ENCODE peak calls at places on chromosomes 12 and 14, in four cellular contexts. C is H1, V is H9, A is IMR-90. X is an unnamed sample.

GRCh38 chr14:73780391-73780790 is 66.2 kb upstream of the PNMA1 start:
- DNase-seq in A (no peak), V (no peak), C (no peak), X (no peak)

GRCh38 chr12:10750385-10750727 is 27.2 kb upstream of the YBX3 start:
- DNase-seq in A (no peak), C (no peak), V (no peak), X (no peak)

GRCh38 chr12:81340910-81341309 is 263.0 kb downstream of the ACSS3 start:
- DNase-seq in V (no peak), C (no peak), A (no peak), X (no peak)

GRCh38 chr14:92323031-92323915 is at the start of gene SLC24A4:
- DNase-seq in V (peak; percentile 60), C (no peak), A (no peak), X (peak; percentile 31)

GRCh38 chr12:49233842-49234526 is 30.9 kb upstream of the TUBA1C start:
- DNase-seq in C (no peak), V (peak; percentile 67), A (no peak), X (no peak)

GRCh38 chr12:123037791-123038190 is 57.3 kb downstream of the ARL6IP4 start:
- DNase-seq in A (no peak), C (no peak), V (no peak), X (no peak)

GRCh38 chr12:90987101-90987500 is 17.7 kb downstream of the EPYC start:
- DNase-seq in V (no peak), A (no peak), C (no peak), X (no peak)

GRCh38 chr12:120278137-120279069 is 12.9 kb upstream of the PXN start:
- DNase-seq in V (no peak), C (no peak), A (no peak), X (no peak)

GRCh38 chr12:50315803-50316202 is 32.5 kb upstream of the LIMA1 start:
- DNase-seq in V (no peak), A (no peak), C (no peak), X (no peak)

GRCh38 chr14:90727082-90727481 is 89.1 kb downstream of the TTC7B start:
- DNase-seq in A (no peak), V (no peak), C (no peak), X (no peak)

GRCh38 chr12:14934511-14934910 is 3.8 kb downstream of the ERP27 start:
- DNase-seq in A (no peak), C (no peak), V (no peak), X (no peak)

GRCh38 chr14:80637726-80638619 is 303.6 kb downstream of the CEP128 start:
- DNase-seq in V (no peak), C (no peak), A (no peak), X (no peak)

GRCh38 chr12:18752280-18752920 is 14.5 kb downstream of the CAPZA3 start:
- DNase-seq in A (peak; percentile 95), V (peak; percentile 73), C (peak; percentile 7), X (peak; percentile 99)

GRCh38 chr14:69090187-69090789 is 62.6 kb downstream of the DCAF5 start:
- DNase-seq in V (peak; percentile 40), C (no peak), A (peak; percentile 55), X (peak; percentile 61)

GRCh38 chr12:85831327-85831990 is 4.8 kb downstream of the RASSF9 start:
- DNase-seq in V (no peak), A (no peak), C (no peak), X (no peak)

GRCh38 chr14:51821822-51822221 is 38.6 kb upstream of the GNG2 start:
- DNase-seq in C (no peak), V (no peak), A (peak; percentile 77), X (no peak)

GRCh38 chr14:104551851-104552737 is 27.5 kb upstream of the C14orf180 start:
- DNase-seq in V (no peak), A (no peak), C (no peak), X (peak; percentile 3)

GRCh38 chr12:50597200-50598195 is 92.7 kb downstream of the DIP2B start:
- DNase-seq in C (no peak), V (no peak), A (peak; percentile 93), X (peak; percentile 46)

GRCh38 chr14:38384746-38385145 is 128.9 kb upstream of the CLEC14A start:
- DNase-seq in V (no peak), A (peak; percentile 24), C (no peak), X (no peak)

GRCh38 chr14:70714055-70714550 is 72.4 kb downstream of the TTC9 start:
- DNase-seq in V (no peak), A (peak; percentile 63), C (no peak), X (peak; percentile 75)

GRCh38 chr12:57027805-57028153 is 11.4 kb upstream of the TAC3 start:
- DNase-seq in C (no peak), A (no peak), V (no peak), X (peak; percentile 63)

GRCh38 chr12:122040579-122041386 is 19.1 kb downstream of the BCL7A start:
- DNase-seq in C (no peak), V (no peak), A (no peak), X (no peak)

GRCh38 chr12:115914122-115914521 is 363.4 kb downstream of the MED13L start:
- DNase-seq in V (no peak), C (no peak), A (no peak), X (no peak)

GRCh38 chr12:115920395-115921183 is 356.9 kb downstream of the MED13L start:
- DNase-seq in V (no peak), C (no peak), A (peak; percentile 31), X (no peak)

GRCh38 chr12:115918763-115919162 is 358.7 kb downstream of the MED13L start:
- DNase-seq in A (no peak), V (no peak), C (no peak), X (peak; percentile 14)

GRCh38 chr12:115912440-115912839 is 365.1 kb downstream of the MED13L start:
- DNase-seq in C (no peak), A (no peak), V (no peak), X (no peak)

GRCh38 chr12:115916910-115917668 is 360.4 kb downstream of the MED13L start:
- DNase-seq in V (peak; percentile 91), A (no peak), C (peak; percentile 62), X (peak; percentile 60)
- H3K18ac ChIP-seq in V (no peak overlapping the region), A (no peak overlapping the region), C (peak overlapping the region; percentile 62), X (no peak overlapping the region)

DNA sequence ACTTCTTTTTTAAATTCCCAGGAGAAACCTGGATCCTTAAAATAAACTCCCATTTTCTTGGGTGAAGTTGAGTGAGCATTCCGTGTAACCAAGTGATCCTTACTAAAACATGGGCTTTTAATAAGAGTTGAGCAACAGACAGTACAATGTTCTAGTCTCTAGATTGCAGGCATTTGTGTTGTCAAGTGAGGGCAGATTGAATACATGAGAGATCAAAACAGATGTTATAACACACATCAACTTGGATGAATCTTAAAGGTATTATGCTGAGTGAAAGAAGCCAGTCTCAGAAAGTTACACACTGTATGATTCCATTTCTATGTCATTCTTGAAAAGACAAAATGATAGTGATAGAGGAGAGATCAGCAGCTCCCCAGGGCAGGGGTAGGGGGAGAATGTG is 213.9 kb upstream of the CCDC196 start:
- DNase-seq in A (no peak), V (no peak), C (no peak), X (no peak)
- H4K5ac ChIP-seq in A (no peak overlapping the region), V (no peak overlapping the region), C (no peak overlapping the region), X (no peak overlapping the region)

GRCh38 chr14:85131523-85131922 is 398.4 kb upstream of the FLRT2 start:
- DNase-seq in A (no peak), C (peak; percentile 7), V (peak; percentile 66), X (peak; percentile 68)
- H3K18ac ChIP-seq in A (no peak overlapping the region), C (no peak overlapping the region), V (no peak overlapping the region), X (no peak overlapping the region)

GRCh38 chr14:32985881-32986280 is 47.2 kb downstream of the NPAS3 start:
- DNase-seq in C (no peak), A (no peak), V (no peak), X (no peak)

GRCh38 chr14:32986791-32987545 is 48.3 kb downstream of the NPAS3 start:
- DNase-seq in V (no peak), C (no peak), A (no peak), X (peak; percentile 79)

GRCh38 chr14:32996343-32996742 is 57.7 kb downstream of the NPAS3 start:
- DNase-seq in V (no peak), A (no peak), C (no peak), X (no peak)

GRCh38 chr14:32991706-32992105 is 53.0 kb downstream of the NPAS3 start:
- DNase-seq in A (no peak), C (no peak), V (no peak), X (no peak)
- H4K5ac ChIP-seq in A (no peak overlapping the region), C (no peak overlapping the region), V (no peak overlapping the region), X (no peak overlapping the region)

DNA sequence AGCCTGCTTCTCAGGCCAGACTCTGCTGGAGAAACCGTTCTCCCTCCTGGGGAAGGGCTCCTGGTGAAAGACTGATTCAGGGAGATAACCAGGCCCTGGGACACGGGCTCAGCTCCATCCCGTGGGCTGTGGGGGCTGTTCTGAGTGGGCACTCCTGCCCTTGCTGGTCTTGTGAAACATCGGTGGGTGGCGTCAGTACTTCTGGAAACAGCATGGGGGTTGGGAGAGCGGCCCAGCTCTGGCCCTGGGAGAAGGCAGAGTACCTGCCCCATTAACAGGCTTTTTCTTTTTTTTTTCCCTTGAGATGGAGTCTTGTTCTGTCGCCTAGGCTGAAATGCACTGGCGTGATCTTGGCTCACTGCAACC is 786 bp downstream of the SLC25A47 start:
- DNase-seq in V (no peak), C (no peak), A (no peak), X (no peak)
- H3K18ac ChIP-seq in V (no peak overlapping the region), C (no peak overlapping the region), A (no peak overlapping the region), X (no peak overlapping the region)

DNA sequence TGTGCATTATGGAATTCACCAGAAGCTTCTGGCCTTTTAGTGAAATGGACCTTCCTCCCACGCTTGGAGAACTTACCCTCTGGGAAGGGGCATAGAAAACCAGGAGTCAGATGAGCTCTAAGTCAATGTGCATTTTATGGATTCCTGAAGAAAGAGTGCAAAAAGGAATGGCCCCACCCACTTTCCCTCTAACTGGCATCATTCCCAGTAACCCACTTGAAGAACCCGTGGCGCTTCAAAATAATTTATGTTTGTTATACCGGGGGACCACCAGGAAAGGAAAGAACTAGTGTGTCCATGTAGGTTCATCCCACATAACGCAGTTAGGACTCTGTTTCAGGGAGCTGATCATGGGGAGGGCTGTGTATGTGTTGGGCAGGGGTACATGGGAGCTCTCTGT is 1153.4 kb downstream of the TMEM121 start:
- DNase-seq in C (no peak), A (no peak), V (no peak), X (no peak)
- H4K5ac ChIP-seq in C (no peak overlapping the region), A (no peak overlapping the region), V (no peak overlapping the region), X (no peak overlapping the region)

X was measured in mesendoderm.